ENCODE peak calls at places on chromosomes 12 and 14, in six cellular contexts. A is activated T-helper 1 cell treated with Interleukin-2 at 50 U/mL for 16 hours; Y is AG08396; E is Right ventricle myocardium superior; P is head of caudate nucleus; R is activated CD8-positive, alpha-beta memory T cell treated with anti-CD3 and anti-CD28 coated beads, Interleukin-2, amount 50 U/mL, for 4 hours. Q is an unnamed sample.

GRCh38 chr14:24147761-24148428 is 597 bp downstream of the RNF31 start:
- DNase-seq in E (no peak), A (no peak), P (no peak), Y (no peak), R (no peak), Q (no peak)

GRCh38 chr14:92190768-92191167 is 69.0 kb downstream of the CPSF2 start:
- DNase-seq in Y (no peak), P (no peak), E (no peak), R (no peak), A (no peak), Q (no peak)

GRCh38 chr14:42163136-42163535 is 556.5 kb downstream of the LRFN5 start:
- DNase-seq in E (no peak), P (no peak), Y (no peak), A (no peak), R (no peak), Q (no peak)

GRCh38 chr12:42495244-42495643 is 94.3 kb downstream of the PRICKLE1 start:
- DNase-seq in R (no peak), E (no peak), Y (no peak), A (no peak), P (no peak), Q (no peak)

GRCh38 chr14:56813143-56813551 is 2.9 kb upstream of the OTX2 start:
- DNase-seq in A (no peak), Y (no peak), R (no peak), E (no peak), P (no peak), Q (no peak)

GRCh38 chr12:82896979-82897378 is 210.3 kb downstream of the TMTC2 start:
- DNase-seq in Y (peak; percentile 3), E (no peak), R (no peak), A (no peak), P (peak; percentile 69), Q (no peak)

GRCh38 chr14:54600685-54601084 is 33.8 kb downstream of the SAMD4A start:
- DNase-seq in Y (no peak), E (no peak), P (no peak), R (no peak), A (no peak), Q (no peak)

GRCh38 chr14:38848243-38848642 is 254.8 kb downstream of the SEC23A start:
- DNase-seq in R (no peak), A (no peak), E (no peak), Y (no peak), P (no peak), Q (no peak)

GRCh38 chr12:130993759-130994670 is 40.3 kb downstream of the ADGRD1 start:
- DNase-seq in E (peak; percentile 37), R (no peak), P (no peak), A (no peak), Y (no peak), Q (no peak)

GRCh38 chr12:48818831-48819590 is 715 bp downstream of the CACNB3 start:
- DNase-seq in P (peak; percentile 48), R (peak; percentile 51), Y (no peak), E (no peak), A (no peak), Q (no peak)

GRCh38 chr12:62224601-62225000 is 35.6 kb upstream of the USP15 start:
- DNase-seq in E (no peak), A (no peak), Y (no peak), R (no peak), P (no peak), Q (no peak)

GRCh38 chr14:66105819-66106218 is 380.4 kb upstream of the CCDC196 start:
- DNase-seq in A (no peak), P (no peak), R (no peak), Y (no peak), E (no peak), Q (no peak)

GRCh38 chr12:79420146-79420618 is 270.6 kb downstream of the PAWR start:
- DNase-seq in E (no peak), Y (peak; percentile 39), P (no peak), R (no peak), A (no peak), Q (no peak)

GRCh38 chr12:101172316-101172715 is 37.7 kb downstream of the SLC5A8 start:
- DNase-seq in A (no peak), E (no peak), P (no peak), R (no peak), Y (peak; percentile 56), Q (no peak)

GRCh38 chr12:131784909-131785762 is 43.1 kb upstream of the MMP17 start:
- DNase-seq in R (no peak), A (no peak), P (no peak), E (peak; percentile 39), Y (no peak), Q (no peak)

GRCh38 chr14:54253195-54253947 is 143.4 kb upstream of the CDKN3 start:
- DNase-seq in E (no peak), R (no peak), Y (peak; percentile 65), A (no peak), P (no peak), Q (peak; percentile 17)

GRCh38 chr12:75837700-75838099 is 193.9 kb downstream of the PHLDA1 start:
- DNase-seq in Y (no peak), A (no peak), E (peak; percentile 55), R (no peak), P (no peak), Q (no peak)

GRCh38 chr14:75431011-75431410 is 3.2 kb downstream of the JDP2 start:
- DNase-seq in E (no peak), A (no peak), R (no peak), Y (no peak), P (no peak), Q (no peak)

GRCh38 chr12:124233041-124233836 is 61.7 kb upstream of the RFLNA start:
- DNase-seq in E (no peak), A (no peak), Y (peak; percentile 69), R (no peak), P (no peak), Q (no peak)

GRCh38 chr12:27965966-27966365 is 6.6 kb downstream of the PTHLH start:
- DNase-seq in P (no peak), E (no peak), R (no peak), Y (peak; percentile 17), A (no peak), Q (no peak)

GRCh38 chr12:12511895-12512674 is 50.6 kb downstream of the DUSP16 start:
- DNase-seq in A (no peak), P (no peak), Y (no peak), E (no peak), R (no peak), Q (no peak)

GRCh38 chr12:106080111-106080732 is 58.5 kb downstream of the NUAK1 start:
- DNase-seq in A (no peak), P (no peak), Y (peak; percentile 65), E (no peak), R (no peak), Q (no peak)

GRCh38 chr12:131323879-131324278 is 370.2 kb downstream of the ADGRD1 start:
- DNase-seq in Y (no peak), P (no peak), A (no peak), E (no peak), R (no peak), Q (no peak)

GRCh38 chr14:88248606-88249005 is 74.5 kb downstream of the KCNK10 start:
- DNase-seq in E (no peak), A (no peak), P (no peak), Y (no peak), R (no peak), Q (no peak)

GRCh38 chr12:67441736-67442346 is 172.7 kb downstream of the CAND1 start:
- DNase-seq in E (peak; percentile 92), A (peak; percentile 58), P (peak; percentile 87), Y (peak; percentile 69), R (peak; percentile 77), Q (peak; percentile 63)

GRCh38 chr12:132617822-132618682 is 524 bp upstream of the P2RX2 start:
- DNase-seq in E (no peak), Y (no peak), P (no peak), A (no peak), R (no peak), Q (no peak)

GRCh38 chr12:107352347-107353081 is 259.2 kb upstream of the CRY1 start:
- DNase-seq in Y (no peak), E (no peak), R (peak; percentile 37), P (no peak), A (no peak), Q (no peak)

GRCh38 chr14:87628129-87628528 is 364.9 kb downstream of the GALC start:
- DNase-seq in P (no peak), A (no peak), E (no peak), R (no peak), Y (peak; percentile 63), Q (no peak)

GRCh38 chr14:24298892-24299254 is 707 bp downstream of the DHRS1 start:
- DNase-seq in Y (peak; percentile 87), P (no peak), E (no peak), R (no peak), A (no peak), Q (no peak)

Q was measured in GM10248.